ENCODE peak calls at places on chromosomes 16 and 17, in seven cellular contexts. One of them, this sample, is unnamed.

GRCh38 chr16:12612598-12613101 is 191.0 kb downstream of the CPPED1 start:
- DNase-seq in SJCRH30: no peak
- DNase-seq in cardiac muscle cell: no peak
- DNase-seq in midbrain: no peak
- DNase-seq in activated CD4-positive, alpha-beta T cell treated with anti-CD3 and anti-CD28 coated beads, Interleukin-2, amount 50 U/mL, for 1 hour: no peak
- DNase-seq in CD8-positive, alpha-beta T cell: no peak
- DNase-seq in HEK293T: no peak
- DNase-seq in this sample: no peak

GRCh38 chr16:60110531-60110930 is 1376.4 kb upstream of the GOT2 start:
- DNase-seq in midbrain: no peak
- DNase-seq in CD8-positive, alpha-beta T cell: no peak
- DNase-seq in cardiac muscle cell: no peak
- DNase-seq in HEK293T: no peak
- DNase-seq in SJCRH30: no peak
- DNase-seq in activated CD4-positive, alpha-beta T cell treated with anti-CD3 and anti-CD28 coated beads, Interleukin-2, amount 50 U/mL, for 1 hour: no peak
- DNase-seq in this sample: no peak

GRCh38 chr17:7004398-7005253 is 7.8 kb upstream of the RNASEK start:
- DNase-seq in activated CD4-positive, alpha-beta T cell treated with anti-CD3 and anti-CD28 coated beads, Interleukin-2, amount 50 U/mL, for 1 hour: no peak
- DNase-seq in cardiac muscle cell: peak; percentile 75
- DNase-seq in CD8-positive, alpha-beta T cell: no peak
- DNase-seq in HEK293T: peak; percentile 67
- DNase-seq in SJCRH30: peak; percentile 29
- DNase-seq in midbrain: peak; percentile 54
- DNase-seq in this sample: no peak

GRCh38 chr16:11627292-11627663 is 40.6 kb upstream of the LITAF start:
- DNase-seq in HEK293T: no peak
- DNase-seq in cardiac muscle cell: no peak
- DNase-seq in activated CD4-positive, alpha-beta T cell treated with anti-CD3 and anti-CD28 coated beads, Interleukin-2, amount 50 U/mL, for 1 hour: no peak
- DNase-seq in midbrain: no peak
- DNase-seq in SJCRH30: no peak
- DNase-seq in CD8-positive, alpha-beta T cell: no peak
- DNase-seq in this sample: no peak

GRCh38 chr16:85729907-85730465 is 20.9 kb downstream of the C16orf74 start:
- DNase-seq in SJCRH30: no peak
- DNase-seq in HEK293T: no peak
- DNase-seq in activated CD4-positive, alpha-beta T cell treated with anti-CD3 and anti-CD28 coated beads, Interleukin-2, amount 50 U/mL, for 1 hour: no peak
- DNase-seq in CD8-positive, alpha-beta T cell: no peak
- DNase-seq in cardiac muscle cell: no peak
- DNase-seq in midbrain: no peak
- DNase-seq in this sample: no peak

GRCh38 chr17:74303300-74303699 is 22.7 kb upstream of the KIF19 start:
- DNase-seq in midbrain: no peak
- DNase-seq in CD8-positive, alpha-beta T cell: no peak
- DNase-seq in activated CD4-positive, alpha-beta T cell treated with anti-CD3 and anti-CD28 coated beads, Interleukin-2, amount 50 U/mL, for 1 hour: no peak
- DNase-seq in HEK293T: no peak
- DNase-seq in cardiac muscle cell: no peak
- DNase-seq in SJCRH30: no peak
- DNase-seq in this sample: no peak

GRCh38 chr17:40326014-40326831 is 17.2 kb downstream of the RARA start:
- DNase-seq in SJCRH30: no peak
- DNase-seq in activated CD4-positive, alpha-beta T cell treated with anti-CD3 and anti-CD28 coated beads, Interleukin-2, amount 50 U/mL, for 1 hour: peak; percentile 56
- DNase-seq in HEK293T: no peak
- DNase-seq in midbrain: no peak
- DNase-seq in cardiac muscle cell: no peak
- DNase-seq in CD8-positive, alpha-beta T cell: no peak
- DNase-seq in this sample: no peak

GRCh38 chr17:496761-497586 is 144.4 kb upstream of the RPH3AL start:
- DNase-seq in SJCRH30: no peak
- DNase-seq in HEK293T: no peak
- DNase-seq in midbrain: no peak
- DNase-seq in cardiac muscle cell: no peak
- DNase-seq in activated CD4-positive, alpha-beta T cell treated with anti-CD3 and anti-CD28 coated beads, Interleukin-2, amount 50 U/mL, for 1 hour: no peak
- DNase-seq in CD8-positive, alpha-beta T cell: no peak
- DNase-seq in this sample: no peak

GRCh38 chr17:40362696-40363479 is 1.6 kb downstream of the GJD3 start:
- DNase-seq in CD8-positive, alpha-beta T cell: peak; percentile 55
- DNase-seq in activated CD4-positive, alpha-beta T cell treated with anti-CD3 and anti-CD28 coated beads, Interleukin-2, amount 50 U/mL, for 1 hour: peak; percentile 80
- DNase-seq in SJCRH30: peak; percentile 82
- DNase-seq in cardiac muscle cell: peak; percentile 89
- DNase-seq in HEK293T: peak; percentile 79
- DNase-seq in midbrain: no peak
- DNase-seq in this sample: peak; percentile 76

GRCh38 chr17:15262291-15263205 is 2.6 kb downstream of the PMP22 start:
- DNase-seq in CD8-positive, alpha-beta T cell: no peak
- DNase-seq in HEK293T: peak; percentile 57
- DNase-seq in cardiac muscle cell: peak; percentile 57
- DNase-seq in midbrain: peak; percentile 87
- DNase-seq in SJCRH30: no peak
- DNase-seq in activated CD4-positive, alpha-beta T cell treated with anti-CD3 and anti-CD28 coated beads, Interleukin-2, amount 50 U/mL, for 1 hour: no peak
- DNase-seq in this sample: peak; percentile 40

GRCh38 chr16:4404247-4404966 is 12.0 kb downstream of the CORO7 start:
- DNase-seq in CD8-positive, alpha-beta T cell: no peak
- DNase-seq in HEK293T: peak; percentile 80
- DNase-seq in cardiac muscle cell: peak; percentile 72
- DNase-seq in SJCRH30: peak; percentile 64
- DNase-seq in midbrain: no peak
- DNase-seq in activated CD4-positive, alpha-beta T cell treated with anti-CD3 and anti-CD28 coated beads, Interleukin-2, amount 50 U/mL, for 1 hour: no peak
- DNase-seq in this sample: no peak

GRCh38 chr17:35086931-35087573 is 23.5 kb upstream of the RFFL start:
- DNase-seq in cardiac muscle cell: no peak
- DNase-seq in HEK293T: no peak
- DNase-seq in SJCRH30: no peak
- DNase-seq in CD8-positive, alpha-beta T cell: no peak
- DNase-seq in midbrain: no peak
- DNase-seq in activated CD4-positive, alpha-beta T cell treated with anti-CD3 and anti-CD28 coated beads, Interleukin-2, amount 50 U/mL, for 1 hour: no peak
- DNase-seq in this sample: no peak

GRCh38 chr16:87487361-87487924 is 5.4 kb downstream of the ZCCHC14 start:
- DNase-seq in activated CD4-positive, alpha-beta T cell treated with anti-CD3 and anti-CD28 coated beads, Interleukin-2, amount 50 U/mL, for 1 hour: no peak
- DNase-seq in cardiac muscle cell: peak; percentile 30
- DNase-seq in midbrain: no peak
- DNase-seq in SJCRH30: no peak
- DNase-seq in CD8-positive, alpha-beta T cell: no peak
- DNase-seq in HEK293T: no peak
- DNase-seq in this sample: peak; percentile 26

GRCh38 chr17:64502809-64503208 is 3.3 kb downstream of the DDX5 start:
- DNase-seq in midbrain: no peak
- DNase-seq in SJCRH30: no peak
- DNase-seq in CD8-positive, alpha-beta T cell: no peak
- DNase-seq in HEK293T: no peak
- DNase-seq in cardiac muscle cell: no peak
- DNase-seq in activated CD4-positive, alpha-beta T cell treated with anti-CD3 and anti-CD28 coated beads, Interleukin-2, amount 50 U/mL, for 1 hour: no peak
- DNase-seq in this sample: no peak